ENCODE peak calls at places on chromosomes 16 and 17, in ten cellular contexts. R, X, C, Z, A, Q, I, D, K and H are unnamed samples.

GRCh38 chr17:11319894-11320293 is 78.9 kb downstream of the SHISA6 start:
- DNase-seq in I (no peak), K (no peak), Q (no peak), D (no peak), X (no peak), Z (no peak), C (no peak), R (no peak), A (no peak), H (no peak)

GRCh38 chr17:10192963-10193362 is 5.4 kb downstream of the GAS7 start:
- DNase-seq in I (no peak), A (peak), Q (no peak), K (no peak), R (no peak), D (no peak), C (no peak), X (no peak), Z (peak), H (peak)

GRCh38 chr16:58280146-58280845 is 14.5 kb downstream of the PRSS54 start:
- DNase-seq in K (no peak), I (no peak), Q (no peak), R (no peak), X (no peak), Z (no peak), C (no peak), D (no peak), A (no peak), H (no peak)

GRCh38 chr17:34584805-34585416 is 5.5 kb downstream of the TMEM132E start:
- DNase-seq in R (no peak), C (no peak), Z (no peak), K (no peak), D (peak), A (no peak), I (no peak), X (peak), Q (no peak), H (no peak)

GRCh38 chr17:79826210-79826680 is 13.0 kb downstream of the CBX4 start:
- DNase-seq in C (no peak), K (no peak), R (peak), X (no peak), I (no peak), Z (no peak), Q (no peak), D (no peak), A (no peak), H (no peak)

GRCh38 chr17:57256708-57257112 is 387 bp downstream of the MSI2 start:
- DNase-seq in X (peak), D (peak), Z (no peak), R (no peak), C (peak), I (no peak), A (peak), K (peak), Q (peak), H (peak)

GRCh38 chr17:65856865-65857264 is 295.4 kb upstream of the AXIN2 start:
- DNase-seq in Q (no peak), I (no peak), A (no peak), K (no peak), D (no peak), Z (no peak), C (no peak), R (no peak), X (no peak), H (no peak)

GRCh38 chr17:364766-365165 is 12.2 kb upstream of the RPH3AL start:
- DNase-seq in Q (no peak), A (no peak), K (no peak), Z (no peak), I (no peak), X (no peak), R (no peak), C (no peak), D (no peak), H (no peak)

GRCh38 chr17:60730273-60730672 is 52.6 kb downstream of the BCAS3 start:
- DNase-seq in A (no peak), R (no peak), X (no peak), C (no peak), Z (no peak), D (no peak), Q (no peak), I (no peak), K (no peak), H (no peak)

GRCh38 chr17:371583-371982 is 19.0 kb upstream of the RPH3AL start:
- DNase-seq in K (no peak), C (no peak), Z (no peak), Q (no peak), R (no peak), A (no peak), D (no peak), I (no peak), X (no peak), H (no peak)

GRCh38 chr16:87604572-87605135 is 2.3 kb downstream of the JPH3 start:
- DNase-seq in Q (no peak), C (no peak), Z (no peak), X (no peak), R (no peak), K (no peak), I (no peak), D (no peak), A (no peak), H (no peak)

GRCh38 chr17:55845385-55845784 is 94.5 kb downstream of the PCTP start:
- DNase-seq in C (peak), Q (peak), K (no peak), R (peak), Z (peak), A (peak), X (peak), D (peak), I (no peak), H (peak)

GRCh38 chr16:70396209-70396904 is 42.5 kb downstream of the ST3GAL2 start:
- DNase-seq in A (peak), C (no peak), K (no peak), D (peak), R (no peak), Z (no peak), Q (no peak), I (no peak), X (no peak), H (no peak)

GRCh38 chr17:8426802-8427201 is 8.9 kb upstream of the NDEL1 start:
- DNase-seq in I (no peak), Z (no peak), X (no peak), R (no peak), D (no peak), C (no peak), Q (no peak), K (no peak), A (no peak), H (no peak)

GRCh38 chr17:59520276-59520675 is 45.1 kb upstream of the DHX40 start:
- DNase-seq in Q (no peak), A (no peak), R (no peak), K (no peak), D (no peak), Z (no peak), I (no peak), X (no peak), C (no peak), H (no peak)

GRCh38 chr17:7774037-7774659 is 56.6 kb downstream of the DNAH2 start:
- DNase-seq in K (no peak), X (no peak), Z (no peak), C (no peak), Q (peak), R (peak), D (no peak), I (no peak), A (peak), H (no peak)

GRCh38 chr17:1001640-1002411 is 4.9 kb downstream of the TIMM22 start:
- DNase-seq in D (no peak), I (no peak), Q (no peak), C (no peak), A (peak), Z (no peak), K (no peak), R (no peak), X (no peak), H (no peak)

GRCh38 chr16:82185012-82185411 is 15.0 kb upstream of the MPHOSPH6 start:
- DNase-seq in D (no peak), I (no peak), R (no peak), K (no peak), Z (no peak), A (no peak), Q (no peak), X (no peak), C (no peak), H (no peak)

GRCh38 chr17:17567631-17568030 is 23.9 kb downstream of the PEMT start:
- DNase-seq in R (no peak), C (peak), Q (peak), X (no peak), I (peak), A (peak), Z (peak), D (peak), K (no peak), H (peak)

GRCh38 chr16:23505180-23505665 is 5.1 kb downstream of the GGA2 start:
- DNase-seq in K (no peak), Z (no peak), D (no peak), C (no peak), X (peak), Q (no peak), R (no peak), I (no peak), A (no peak), H (no peak)

GRCh38 chr17:28860363-28860808 is 5.6 kb downstream of the ERAL1 start:
- DNase-seq in Q (no peak), Z (no peak), I (no peak), D (no peak), X (no peak), C (no peak), R (no peak), A (no peak), K (no peak), H (no peak)

GRCh38 chr16:5761592-5761991 is 664.0 kb upstream of the EEF2KMT start:
- DNase-seq in Z (no peak), D (no peak), R (no peak), Q (no peak), K (no peak), A (no peak), X (no peak), C (no peak), I (no peak), H (no peak)

GRCh38 chr17:44536090-44536960 is 21.0 kb upstream of the FZD2 start:
- DNase-seq in I (no peak), Q (no peak), D (peak), C (no peak), K (no peak), A (peak), X (no peak), R (no peak), Z (no peak), H (no peak)

DNA sequence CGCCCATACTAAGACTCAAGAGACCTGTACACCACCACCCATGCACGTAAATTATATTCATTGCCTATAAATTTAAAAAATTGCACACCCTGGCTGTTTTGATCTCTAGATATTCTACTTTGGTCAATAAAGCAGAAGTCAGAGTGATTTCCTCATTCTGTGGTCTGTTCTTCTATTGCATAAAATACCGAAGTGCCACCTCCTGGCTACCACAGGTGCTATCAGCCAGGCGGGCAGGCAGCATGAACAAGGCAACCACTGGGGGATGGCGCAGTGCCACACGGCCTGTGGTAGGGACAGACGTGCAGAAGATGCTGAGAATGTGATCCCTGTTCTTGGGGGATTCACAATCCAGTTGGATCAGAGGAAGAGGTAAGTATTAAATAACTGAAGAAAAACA is 122.3 kb downstream of the CDK5R1 start:
- DNase-seq in C (peak), D (no peak), Q (peak), I (peak), A (peak), R (peak), K (peak), Z (peak), X (no peak), H (peak)
- TF ChIP-seq CTCF in C (peak), D (no peak), Q (no peak), I (no peak), A (peak), R (no peak), K (peak), Z (peak), X (peak), H (peak)

GRCh38 chr17:73591278-73592078 is 52.8 kb downstream of the SDK2 start:
- DNase-seq in I (no peak), K (peak), X (no peak), R (no peak), C (no peak), D (no peak), Q (peak), Z (no peak), A (no peak), H (no peak)

GRCh38 chr17:73594025-73594424 is 50.2 kb downstream of the SDK2 start:
- DNase-seq in Q (no peak), R (no peak), D (no peak), I (no peak), K (no peak), A (no peak), Z (no peak), X (peak), C (no peak), H (no peak)

GRCh38 chr17:73593249-73593965 is 50.8 kb downstream of the SDK2 start:
- DNase-seq in K (no peak), Q (no peak), Z (no peak), A (no peak), X (no peak), C (no peak), D (no peak), R (no peak), I (no peak), H (no peak)

GRCh38 chr17:73592079-73592415 is 52.2 kb downstream of the SDK2 start:
- DNase-seq in X (no peak), D (no peak), C (no peak), I (no peak), R (no peak), A (no peak), Z (no peak), Q (no peak), K (no peak), H (no peak)

GRCh38 chr17:73592531-73592961 is 51.7 kb downstream of the SDK2 start:
- DNase-seq in I (no peak), Q (no peak), R (no peak), C (no peak), A (no peak), K (peak), D (no peak), Z (no peak), X (no peak), H (no peak)
- H3K27ac ChIP-seq in I (no peak), Q (no peak), R (no peak), C (no peak), A (no peak), K (peak), D (no peak), Z (no peak), X (no peak), H (no peak)

DNA sequence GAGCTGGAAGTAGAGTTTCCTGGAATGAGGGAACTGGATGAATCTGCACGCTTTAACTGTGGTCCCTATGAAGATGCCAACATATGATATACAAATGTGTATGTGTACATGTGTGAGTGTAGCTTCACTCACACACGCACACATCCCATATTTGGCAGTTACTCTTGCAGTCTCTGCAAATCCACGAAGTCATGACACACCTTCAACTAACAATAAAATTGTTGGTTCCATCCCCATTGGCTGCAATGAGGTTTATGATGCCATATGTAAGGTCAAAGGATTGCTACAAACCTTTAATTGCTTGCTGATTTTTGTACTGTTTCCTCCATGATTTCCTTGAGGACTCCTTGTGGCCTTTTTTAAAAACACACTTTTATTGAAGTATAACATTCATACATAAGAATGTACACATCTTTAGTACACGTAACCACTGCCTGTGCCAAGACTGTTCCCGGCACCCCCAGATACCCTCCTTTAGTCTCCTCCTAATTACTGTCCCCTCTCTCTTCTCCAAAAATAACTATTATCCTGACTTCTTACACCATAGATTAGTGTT is 22.0 kb downstream of the MYO1D start:
- DNase-seq in C (no peak), K (no peak), X (no peak), Z (no peak), I (no peak), Q (no peak), R (no peak), A (no peak), D (no peak), H (no peak)
- TF ChIP-seq CTCF in C (no peak), K (no peak), X (no peak), Z (no peak), I (no peak), Q (no peak), R (no peak), A (no peak), D (no peak), H (no peak)

DNA sequence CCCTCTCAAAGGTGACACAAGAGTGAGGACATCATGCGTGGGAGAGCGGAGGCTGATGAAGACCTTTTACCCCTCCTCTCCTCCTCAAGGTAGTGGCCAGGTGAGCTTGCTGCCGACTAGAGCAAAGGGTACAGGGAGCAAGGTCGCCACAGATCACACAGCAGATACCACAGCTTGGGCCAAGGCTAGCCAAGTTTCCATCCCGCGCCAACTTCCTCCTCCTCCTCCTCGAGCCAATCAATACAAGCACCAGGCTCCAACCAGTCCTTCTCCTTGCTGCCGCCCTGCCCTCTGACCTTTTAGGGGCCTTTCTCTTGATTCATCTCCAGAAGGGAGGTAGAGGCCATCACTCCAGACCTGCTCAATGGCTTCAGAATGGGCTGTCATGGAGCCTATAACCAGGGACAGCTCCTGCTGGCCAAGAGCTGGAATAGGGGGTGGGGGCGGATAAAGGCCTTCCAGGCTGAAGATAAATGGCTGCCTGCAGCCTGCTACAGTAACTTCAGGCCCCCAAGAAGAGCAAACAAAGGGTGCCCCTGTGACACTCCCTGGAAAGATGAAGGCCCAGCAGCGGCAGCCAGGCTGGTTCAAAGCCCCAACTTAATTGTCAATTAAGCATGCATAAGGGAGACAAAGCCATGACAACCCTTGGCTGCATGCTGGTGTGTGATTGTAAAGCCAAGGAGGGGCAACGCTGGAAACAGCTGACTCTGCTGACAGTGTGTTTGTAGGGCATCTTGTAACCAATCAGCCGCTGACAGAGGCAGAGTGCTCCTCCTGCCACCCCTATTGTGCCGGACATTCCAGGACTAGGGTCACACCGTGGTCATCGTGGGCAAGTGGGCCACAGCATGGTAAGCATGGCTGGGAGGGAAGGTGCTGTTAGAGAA is 17.7 kb downstream of the HNF1B start:
- DNase-seq in C (no peak), R (no peak), K (no peak), D (no peak), A (no peak), X (peak), Q (no peak), Z (no peak), I (no peak), H (peak)
- H3K27ac ChIP-seq in C (no peak), R (no peak), K (no peak), D (no peak), A (no peak), X (no peak), Q (no peak), Z (no peak), I (no peak), H (no peak)

DNA sequence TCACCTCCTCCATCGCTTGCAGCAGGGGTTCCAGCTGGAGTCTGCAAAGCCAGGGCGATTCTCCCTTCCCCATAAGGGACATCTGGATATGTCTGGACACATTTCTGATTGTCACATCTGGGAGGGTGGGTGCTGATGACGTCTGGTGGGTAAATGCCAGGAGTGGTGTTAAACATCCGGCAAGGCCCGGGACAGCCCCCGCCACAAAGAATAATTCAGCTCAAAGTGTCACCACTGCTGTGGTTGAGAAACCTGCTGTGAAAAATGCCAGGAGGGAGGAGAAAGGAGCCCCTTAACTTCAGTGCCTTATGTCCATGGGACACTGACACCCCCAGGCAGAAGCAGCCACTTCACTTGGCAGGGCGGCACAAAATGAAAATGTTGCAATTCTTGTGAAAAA is 179.4 kb upstream of the SDK2 start:
- DNase-seq in Z (no peak), Q (no peak), R (no peak), D (no peak), K (no peak), X (no peak), A (no peak), I (no peak), C (no peak), H (no peak)
- TF ChIP-seq CTCF in Z (no peak), Q (no peak), R (no peak), D (no peak), K (no peak), X (no peak), A (no peak), I (no peak), C (no peak), H (no peak)

GRCh38 chr17:63431618-63431938 is 14.5 kb downstream of the CYB561 start:
- DNase-seq in K (no peak), A (no peak), C (no peak), X (no peak), I (no peak), R (no peak), Q (no peak), Z (no peak), D (no peak), H (no peak)
- H3K27ac ChIP-seq in K (no peak), A (no peak), C (no peak), X (no peak), I (peak), R (peak), Q (no peak), Z (no peak), D (no peak), H (peak)